ENCODE peak calls at places on chromosomes 16 and 17, in eight cellular contexts. J, U, Y, X, O, L, N and K are unnamed samples.

GRCh38 chr17:6461246-6461645 is 17.0 kb downstream of the PIMREG start:
- DNase-seq in N (no peak), J (no peak), O (no peak), L (no peak), Y (no peak), U (no peak), X (no peak), K (no peak)

GRCh38 chr17:27244481-27245223 is 49.3 kb upstream of the WSB1 start:
- DNase-seq in L (peak; percentile 88), J (peak; percentile 73), O (peak; percentile 97), U (peak; percentile 88), N (no peak), Y (peak; percentile 71), X (no peak), K (peak; percentile 97)

GRCh38 chr16:74291577-74292208 is 4.9 kb upstream of the PSMD7 start:
- DNase-seq in J (no peak), Y (no peak), X (no peak), O (no peak), L (no peak), N (no peak), U (peak; percentile 15), K (peak; percentile 100)

GRCh38 chr17:62676952-62677596 is 49.6 kb downstream of the MRC2 start:
- DNase-seq in X (no peak), O (no peak), U (no peak), Y (no peak), J (no peak), N (no peak), L (no peak), K (no peak)

GRCh38 chr16:88893127-88893968 is 26.9 kb upstream of the PABPN1L start:
- DNase-seq in Y (no peak), U (no peak), O (no peak), X (no peak), J (no peak), L (no peak), N (no peak), K (no peak)

GRCh38 chr17:58249270-58250133 is 11.1 kb downstream of the LPO start:
- DNase-seq in U (peak; percentile 24), Y (peak; percentile 51), L (peak; percentile 54), N (no peak), O (peak; percentile 73), X (peak; percentile 61), J (peak; percentile 80), K (no peak)

GRCh38 chr17:83144421-83145357 is 65.3 kb downstream of the METRNL start:
- DNase-seq in J (peak; percentile 27), N (no peak), Y (no peak), U (no peak), L (no peak), X (no peak), O (peak; percentile 36), K (no peak)

GRCh38 chr17:3915642-3916012 is 638 bp downstream of the P2RX1 start:
- DNase-seq in L (no peak), J (no peak), U (no peak), X (no peak), N (no peak), Y (no peak), O (no peak), K (no peak)

GRCh38 chr17:77266891-77267341 is 126.1 kb downstream of the SEC14L1 start:
- DNase-seq in Y (no peak), O (no peak), X (no peak), N (no peak), U (no peak), J (no peak), L (no peak), K (peak; percentile 60)

GRCh38 chr16:88379694-88380040 is 3.1 kb upstream of the ZNF469 start:
- DNase-seq in N (no peak), U (no peak), L (no peak), X (no peak), O (no peak), Y (no peak), J (no peak), K (no peak)

GRCh38 chr16:29790949-29791844 is 646 bp downstream of the KIF22 start:
- DNase-seq in X (no peak), Y (no peak), J (no peak), N (no peak), L (no peak), O (peak; percentile 37), U (no peak), K (no peak)

GRCh38 chr17:74490716-74491115 is 24.3 kb downstream of the CD300A start:
- DNase-seq in U (no peak), L (no peak), J (no peak), Y (no peak), N (no peak), O (no peak), X (no peak), K (no peak)

GRCh38 chr16:72961115-72961832 is 86.7 kb downstream of the ZFHX3 start:
- DNase-seq in U (peak; percentile 24), L (no peak), Y (no peak), O (peak; percentile 28), J (no peak), X (no peak), N (no peak), K (no peak)

GRCh38 chr17:69523252-69523861 is 108.9 kb downstream of the MAP2K6 start:
- DNase-seq in Y (peak; percentile 21), L (no peak), J (peak; percentile 45), X (peak; percentile 20), O (peak; percentile 77), N (no peak), U (peak; percentile 40), K (peak; percentile 54)

GRCh38 chr17:51166987-51167931 is 1.0 kb downstream of the NME2 start:
- DNase-seq in O (peak; percentile 82), U (peak; percentile 22), J (peak; percentile 58), L (no peak), N (no peak), X (peak; percentile 39), Y (peak; percentile 16), K (no peak)

GRCh38 chr16:67243481-67243880 is 3.8 kb downstream of the FHOD1 start:
- DNase-seq in J (no peak), O (no peak), U (no peak), X (no peak), N (no peak), Y (no peak), L (no peak), K (no peak)

DNA sequence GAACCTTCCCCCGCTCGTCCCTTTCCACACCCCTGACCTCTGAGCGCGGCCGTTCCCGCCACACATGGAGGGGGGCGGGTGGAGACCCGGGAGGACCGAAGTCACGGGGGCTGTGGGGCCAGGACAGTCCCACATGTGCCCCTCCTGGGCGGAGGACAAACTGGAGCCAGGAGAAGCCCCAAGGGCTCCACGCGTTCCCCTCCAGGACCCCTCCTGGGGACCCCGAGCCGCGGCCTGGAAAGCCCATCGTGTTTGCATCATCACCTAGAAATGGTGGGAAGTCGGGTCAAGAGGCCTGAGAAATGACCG is 607 bp upstream of the ABR start:
- DNase-seq in O (no peak), Y (no peak), X (no peak), U (no peak), J (no peak), L (no peak), N (no peak), K (no peak)
- H3K4me3 ChIP-seq in O (peak overlapping the region; percentile 59), Y (peak overlapping the region; percentile 66), X (peak overlapping the region; percentile 81), U (no peak overlapping the region), J (peak overlapping the region; percentile 79), L (peak overlapping the region; percentile 80), N (peak overlapping the region; percentile 96), K (peak overlapping the region; percentile 60)

GRCh38 chr16:86572616-86573015 is 5.7 kb upstream of the FOXL1 start:
- DNase-seq in J (no peak), Y (no peak), N (no peak), L (no peak), U (no peak), O (no peak), X (no peak), K (no peak)

GRCh38 chr16:86569843-86570447 is 3.3 kb downstream of the FOXC2 start:
- DNase-seq in N (no peak), U (no peak), O (peak; percentile 31), X (no peak), J (no peak), Y (no peak), L (no peak), K (no peak)

GRCh38 chr16:86572041-86572521 is 5.5 kb downstream of the FOXC2 start:
- DNase-seq in N (no peak), L (no peak), J (no peak), X (no peak), Y (no peak), U (no peak), O (no peak), K (no peak)

GRCh38 chr16:86570542-86571196 is 4.0 kb downstream of the FOXC2 start:
- DNase-seq in Y (no peak), L (no peak), U (peak; percentile 36), N (no peak), X (no peak), O (peak; percentile 35), J (no peak), K (no peak)

GRCh38 chr16:86571197-86571915 is 4.7 kb downstream of the FOXC2 start:
- DNase-seq in N (no peak), Y (no peak), L (no peak), J (no peak), O (no peak), U (no peak), X (no peak), K (no peak)
- H3K4me3 ChIP-seq in N (peak overlapping the region; percentile 18), Y (peak overlapping the region; percentile 38), L (no peak overlapping the region), J (peak overlapping the region; percentile 71), O (peak overlapping the region; percentile 81), U (peak overlapping the region; percentile 91), X (no peak overlapping the region), K (no peak overlapping the region)

DNA sequence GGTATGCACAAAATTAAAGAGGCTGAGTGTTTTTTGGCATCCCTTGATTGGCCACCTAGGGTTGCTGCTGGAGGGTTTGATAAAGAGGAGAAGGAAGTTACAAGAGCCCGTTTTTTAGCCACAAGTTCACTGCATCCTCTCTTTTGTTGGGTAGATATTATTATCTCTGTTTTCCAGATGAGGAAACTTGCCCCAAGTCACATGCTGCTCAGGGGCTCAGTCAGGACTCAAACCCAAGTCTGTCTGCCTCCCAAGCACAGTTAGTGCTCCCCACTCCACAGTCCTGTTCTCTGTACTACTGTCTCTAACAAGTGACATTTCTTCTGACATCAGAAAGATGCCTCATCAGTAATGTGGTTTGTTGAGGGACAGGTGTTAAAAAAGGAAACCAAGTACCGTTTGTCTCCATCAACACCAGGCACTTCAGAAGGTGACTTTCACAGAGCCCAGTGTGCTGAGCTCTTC is 1.4 kb downstream of the NT5M start:
- DNase-seq in X (no peak), L (no peak), J (no peak), N (no peak), Y (no peak), U (no peak), O (no peak), K (no peak)
- H3K4me3 ChIP-seq in X (no peak overlapping the region), L (no peak overlapping the region), J (no peak overlapping the region), N (no peak overlapping the region), Y (no peak overlapping the region), U (no peak overlapping the region), O (no peak overlapping the region), K (no peak overlapping the region)

GRCh38 chr16:83807710-83808572 is at the start of gene HSBP1:
- DNase-seq in Y (peak; percentile 96), O (peak; percentile 98), X (peak; percentile 86), J (peak; percentile 96), L (peak; percentile 92), N (peak; percentile 79), U (peak; percentile 87), K (peak; percentile 75)
- H3K4me3 ChIP-seq in Y (peak within 1 kb of the TSS; percentile 92), O (peak within 1 kb of the TSS; percentile 87), X (peak within 1 kb of the TSS; percentile 100), J (peak within 1 kb of the TSS; percentile 93), L (peak within 1 kb of the TSS; percentile 55), N (peak within 1 kb of the TSS; percentile 98), U (peak within 1 kb of the TSS; percentile 83), K (peak within 1 kb of the TSS; percentile 76)

GRCh38 chr17:8158267-8159031 is 4.3 kb downstream of the VAMP2 start:
- DNase-seq in J (peak; percentile 96), O (peak; percentile 96), Y (peak; percentile 93), U (peak; percentile 71), X (peak; percentile 82), N (peak; percentile 71), L (peak; percentile 95), K (peak; percentile 74)
- H3K4me3 ChIP-seq in J (no peak overlapping the region), O (peak overlapping the region; percentile 59), Y (no peak overlapping the region), U (no peak overlapping the region), X (no peak overlapping the region), N (peak overlapping the region; percentile 45), L (no peak overlapping the region), K (no peak overlapping the region)

GRCh38 chr17:10052414-10052813 is 146.0 kb downstream of the GAS7 start:
- DNase-seq in U (no peak), J (no peak), O (no peak), L (no peak), Y (no peak), X (no peak), N (no peak), K (no peak)
- H3K4me3 ChIP-seq in U (no peak overlapping the region), J (no peak overlapping the region), O (no peak overlapping the region), L (no peak overlapping the region), Y (no peak overlapping the region), X (no peak overlapping the region), N (no peak overlapping the region), K (no peak overlapping the region)